ENCODE peak calls at places on chromosomes 11 and 22, in eight cellular contexts. X is A549, V is IMR-90, J is fibroblast of pulmonary artery, H is endodermal cell, T is tibial nerve, D is cardiac fibroblast, O is NB4. G is an unnamed sample.

GRCh38 chr11:45362636-45363035 is 76.5 kb upstream of the SYT13 start:
- DNase-seq in J (no peak), V (no peak), X (no peak), T (no peak), O (no peak), D (no peak), H (no peak), G (no peak)

GRCh38 chr22:46614070-46614931 is 5.9 kb upstream of the GRAMD4 start:
- DNase-seq in H (no peak), X (no peak), J (no peak), T (no peak), D (no peak), O (no peak), V (no peak), G (no peak)

GRCh38 chr11:88098289-88098688 is 77.0 kb downstream of the RAB38 start:
- DNase-seq in T (no peak), O (no peak), J (peak), X (no peak), V (no peak), D (no peak), H (no peak), G (peak)

GRCh38 chr11:59771605-59772004 is 16.4 kb downstream of the STX3 start:
- DNase-seq in T (no peak), X (no peak), V (no peak), H (no peak), D (no peak), O (peak), J (no peak), G (no peak)

GRCh38 chr22:48734961-48735360 is 1092.7 kb downstream of the BRD1 start:
- DNase-seq in X (no peak), T (no peak), H (no peak), V (no peak), D (no peak), O (no peak), J (no peak), G (no peak)

GRCh38 chr22:40641269-40641668 is 4.8 kb upstream of the MRTFA start:
- DNase-seq in X (peak), T (no peak), J (no peak), D (no peak), O (no peak), V (no peak), H (peak), G (no peak)

GRCh38 chr11:271316-271715 is 6.9 kb upstream of the NLRP6 start:
- DNase-seq in T (no peak), O (no peak), X (no peak), V (no peak), H (peak), J (no peak), D (no peak), G (no peak)

GRCh38 chr22:37564111-37564711 is 3.9 kb downstream of the CDC42EP1 start:
- DNase-seq in O (no peak), D (peak), J (peak), V (peak), T (no peak), H (no peak), X (no peak), G (no peak)

GRCh38 chr22:40388231-40388630 is 17.8 kb downstream of the SGSM3 start:
- DNase-seq in T (no peak), O (no peak), V (no peak), H (no peak), D (no peak), X (no peak), J (no peak), G (no peak)

GRCh38 chr11:125272822-125273221 is 108.3 kb downstream of the PKNOX2 start:
- DNase-seq in D (no peak), H (peak), J (no peak), X (no peak), V (no peak), O (no peak), T (no peak), G (no peak)

GRCh38 chr11:67031791-67032561 is 9.0 kb downstream of the SYT12 start:
- DNase-seq in J (peak), T (no peak), H (peak), D (peak), X (no peak), V (peak), O (no peak), G (no peak)

GRCh38 chr11:107928046-107928766 is at the start of gene RAB39A:
- DNase-seq in O (peak), H (peak), V (peak), X (peak), T (peak), J (peak), D (peak), G (peak)

GRCh38 chr11:33500865-33501479 is 199.7 kb downstream of the C11orf91 start:
- DNase-seq in H (peak), V (peak), X (peak), J (peak), T (no peak), D (peak), O (peak), G (peak)

GRCh38 chr11:19738124-19738523 is 25.5 kb downstream of the NAV2 start:
- DNase-seq in V (no peak), H (no peak), J (no peak), D (no peak), O (no peak), X (no peak), T (no peak), G (no peak)

GRCh38 chr11:120135838-120136237 is 2.1 kb downstream of the TRIM29 start:
- DNase-seq in T (peak), D (no peak), X (no peak), H (no peak), O (no peak), J (no peak), V (no peak), G (no peak)

GRCh38 chr11:78420796-78421209 is 3.2 kb upstream of the GAB2 start:
- DNase-seq in H (no peak), T (peak), V (peak), D (peak), X (no peak), J (peak), O (peak), G (no peak)

GRCh38 chr11:90656171-90656570 is 433.3 kb upstream of the CHORDC1 start:
- DNase-seq in O (no peak), D (no peak), T (no peak), J (no peak), V (no peak), X (no peak), H (no peak), G (no peak)

GRCh38 chr11:55503449-55503848 is 50.8 kb upstream of the OR4C15 start:
- DNase-seq in H (no peak), O (peak), X (no peak), V (no peak), J (no peak), D (no peak), T (no peak), G (no peak)

GRCh38 chr11:17906436-17906835 is 106.4 kb downstream of the SERGEF start:
- DNase-seq in V (no peak), X (peak), T (no peak), O (peak), J (no peak), D (no peak), H (peak), G (no peak)

GRCh38 chr11:46064221-46064620 is 57.0 kb downstream of the PHF21A start:
- DNase-seq in X (no peak), T (no peak), H (no peak), D (no peak), V (peak), J (no peak), O (no peak), G (no peak)

GRCh38 chr11:1827931-1828330 is 6.9 kb upstream of the SYT8 start:
- DNase-seq in O (no peak), H (no peak), X (no peak), J (no peak), T (no peak), V (no peak), D (no peak), G (no peak)

GRCh38 chr11:2511421-2512369 is 66.9 kb downstream of the KCNQ1 start:
- DNase-seq in X (no peak), D (no peak), J (no peak), O (no peak), V (no peak), H (no peak), T (peak), G (no peak)

GRCh38 chr11:18265949-18266348 is at the start of gene SAA1:
- DNase-seq in V (no peak), O (no peak), T (no peak), J (peak), X (no peak), H (no peak), D (peak), G (no peak)

GRCh38 chr11:69524291-69524882 is 42.9 kb downstream of the LINC01488 start:
- DNase-seq in X (no peak), J (peak), H (peak), D (peak), T (peak), V (peak), O (peak), G (no peak)

GRCh38 chr11:20020198-20020597 is 140.1 kb downstream of the DBX1 start:
- DNase-seq in V (no peak), D (no peak), T (no peak), J (no peak), H (no peak), X (no peak), O (no peak), G (no peak)

GRCh38 chr22:23781065-23781464 is 5.7 kb upstream of the SMARCB1 start:
- DNase-seq in X (no peak), H (no peak), T (no peak), J (no peak), V (no peak), O (no peak), D (no peak), G (no peak)

GRCh38 chr11:130737041-130737830 is 179.0 kb downstream of the SNX19 start:
- DNase-seq in V (no peak), D (peak), O (no peak), T (no peak), X (no peak), H (peak), J (no peak), G (no peak)

GRCh38 chr22:24969588-24970301 is 17.2 kb downstream of the KIAA1671 start:
- DNase-seq in J (peak), O (no peak), X (no peak), T (peak), H (peak), V (no peak), D (peak), G (peak)

GRCh38 chr11:117627259-117627658 is 169.8 kb downstream of the DSCAML1 start:
- DNase-seq in T (no peak), H (no peak), V (no peak), J (no peak), O (no peak), X (no peak), D (no peak), G (no peak)

GRCh38 chr11:16338397-16338796 is 17.9 kb downstream of the SOX6 start:
- DNase-seq in T (no peak), D (no peak), H (no peak), V (peak), O (no peak), X (no peak), J (peak), G (no peak)

GRCh38 chr11:61838921-61839320 is 10.8 kb downstream of the FADS2 start:
- DNase-seq in X (no peak), H (no peak), V (no peak), O (no peak), D (no peak), T (no peak), J (no peak), G (no peak)

GRCh38 chr11:7571640-7572000 is 57.8 kb downstream of the PPFIBP2 start:
- DNase-seq in V (peak), X (peak), H (peak), J (peak), T (peak), O (peak), D (peak), G (no peak)

GRCh38 chr22:22684605-22685561 is 40.5 kb downstream of the GGTLC2 start:
- DNase-seq in T (no peak), X (peak), H (peak), V (peak), J (peak), D (peak), O (peak), G (no peak)

GRCh38 chr22:49205401-49205800 is 622.3 kb downstream of the BRD1 start:
- DNase-seq in T (no peak), D (no peak), H (no peak), X (no peak), O (no peak), V (no peak), J (no peak), G (no peak)

GRCh38 chr11:134330611-134331564 is 900 bp upstream of the GLB1L2 start:
- DNase-seq in X (no peak), J (no peak), O (no peak), H (peak), T (no peak), D (no peak), V (no peak), G (no peak)

GRCh38 chr22:22942511-22943329 is 55.1 kb downstream of the IGLL5 start:
- DNase-seq in O (peak), T (peak), D (peak), X (peak), J (peak), H (peak), V (peak), G (no peak)

GRCh38 chr11:104926771-104927470 is 28.7 kb upstream of the CASP12 start:
- DNase-seq in O (no peak), J (no peak), H (peak), X (no peak), V (no peak), T (no peak), D (no peak), G (no peak)

GRCh38 chr11:64141081-64141783 is 24.7 kb downstream of the MACROD1 start:
- DNase-seq in J (no peak), X (no peak), D (no peak), T (no peak), O (no peak), H (no peak), V (no peak), G (no peak)

GRCh38 chr11:35170503-35170902 is 31.5 kb downstream of the CD44 start:
- DNase-seq in D (no peak), H (no peak), J (no peak), X (no peak), O (no peak), V (no peak), T (no peak), G (no peak)

GRCh38 chr11:72782081-72782920 is 11.5 kb downstream of the STARD10 start:
- DNase-seq in V (no peak), O (no peak), D (no peak), H (peak), X (no peak), J (no peak), T (no peak), G (no peak)

GRCh38 chr22:17980013-17980510 is 44.3 kb downstream of the MICAL3 start:
- DNase-seq in T (no peak), O (no peak), V (no peak), J (peak), X (no peak), D (no peak), H (no peak), G (no peak)
- H3K4me3 ChIP-seq in T (no peak), O (no peak), V (no peak), J (no peak), X (no peak), D (no peak), H (no peak), G (no peak)

GRCh38 chr22:19495562-19496323 is 16.0 kb downstream of the CDC45 start:
- DNase-seq in T (no peak), V (peak), X (peak), O (peak), H (no peak), D (peak), J (peak), G (no peak)
- TF ChIP-seq CTCF in T (no peak), V (peak), X (no peak), O (no peak), H (peak), D (peak), J (peak), G (peak)

DNA sequence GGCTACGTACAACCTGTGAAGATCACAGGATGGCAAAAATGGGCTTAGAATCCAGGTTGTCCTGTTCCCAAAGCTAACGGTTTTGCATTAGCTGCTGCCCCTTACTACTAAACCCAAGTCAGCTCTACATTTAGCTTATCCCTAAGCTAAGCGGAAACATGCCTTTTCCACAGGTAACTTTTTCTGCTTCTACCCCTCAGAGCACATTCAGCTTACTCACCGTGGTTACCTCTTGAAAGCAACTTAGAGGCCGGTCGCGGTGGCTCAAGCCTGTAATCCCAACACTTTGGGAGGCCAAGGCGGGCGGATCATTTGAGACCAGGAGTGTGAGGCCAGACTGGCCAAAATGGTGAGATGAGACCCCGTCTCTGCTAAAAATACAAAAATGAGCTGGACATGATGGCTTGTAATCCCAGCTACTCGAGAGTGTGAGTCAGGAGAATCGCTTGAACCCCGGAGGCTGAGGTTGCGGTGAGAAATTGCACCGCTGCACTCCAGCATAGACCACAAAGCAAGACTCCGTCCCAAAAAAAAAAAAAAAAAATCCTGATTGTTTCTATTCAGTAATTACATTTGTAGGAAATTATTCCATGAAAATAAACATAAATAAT is 790 bp upstream of the TMEM41B start:
- DNase-seq in T (no peak), H (no peak), V (peak), D (no peak), J (no peak), O (peak), X (no peak), G (no peak)
- H3K4me3 ChIP-seq in T (peak), H (peak), V (peak), D (peak), J (peak), O (peak), X (peak), G (peak)

GRCh38 chr22:30667486-30668305 is at the start of gene DUSP18:
- DNase-seq in J (peak), D (peak), H (peak), X (peak), V (peak), T (peak), O (peak), G (peak)
- TF ChIP-seq CTCF in J (peak), D (peak), H (peak), X (no peak), V (peak), T (peak), O (peak), G (no peak)

GRCh38 chr11:65613091-65613928 is 711 bp downstream of the MAP3K11 start:
- DNase-seq in V (no peak), J (no peak), H (peak), O (no peak), D (no peak), T (no peak), X (no peak), G (no peak)
- H3K4me3 ChIP-seq in V (peak), J (peak), H (peak), O (peak), D (peak), T (peak), X (peak), G (peak)

GRCh38 chr11:12938590-12939247 is 70.4 kb upstream of the RASSF10 start:
- DNase-seq in T (no peak), H (no peak), V (no peak), X (no peak), J (no peak), O (no peak), D (no peak), G (no peak)

GRCh38 chr11:12941671-12942070 is 67.4 kb upstream of the RASSF10 start:
- DNase-seq in D (no peak), V (no peak), J (no peak), T (no peak), O (no peak), X (no peak), H (no peak), G (no peak)

GRCh38 chr11:12944889-12945288 is 64.2 kb upstream of the RASSF10 start:
- DNase-seq in J (no peak), D (no peak), X (no peak), T (no peak), V (no peak), O (no peak), H (no peak), G (no peak)

GRCh38 chr11:12943276-12943675 is 65.8 kb upstream of the RASSF10 start:
- DNase-seq in O (no peak), J (no peak), D (no peak), V (no peak), X (no peak), H (no peak), T (no peak), G (no peak)

GRCh38 chr11:12942157-12942556 is 67.0 kb upstream of the RASSF10 start:
- DNase-seq in O (no peak), V (no peak), D (no peak), H (no peak), T (no peak), J (no peak), X (no peak), G (no peak)
- TF ChIP-seq CTCF in O (no peak), V (no peak), D (no peak), H (peak), T (no peak), J (no peak), X (no peak), G (no peak)

G was measured in LNCaP clone FGC.